ENCODE peak calls at places on chromosome 18, in four cellular contexts. W is gastrocnemius medialis, G is NT2/D1, J is astrocyte. Q is an unnamed sample. For H3K36me3, the result is how much of the 10 kb centered on the place peaks cover.

GRCh38 chr18:44195394-44196140 is 485.1 kb upstream of the SETBP1 start:
- DNase-seq in W (no peak), G (no peak), J (no peak), Q (no peak)

GRCh38 chr18:47492691-47493090 is 241.2 kb upstream of the SKOR2 start:
- DNase-seq in W (no peak), G (no peak), J (no peak), Q (no peak)

GRCh38 chr18:33010149-33010548 is 237.3 kb upstream of the KLHL14 start:
- DNase-seq in W (no peak), G (peak), J (peak), Q (no peak)

GRCh38 chr18:59145055-59145454 is 5.4 kb downstream of the SEC11C start:
- DNase-seq in W (no peak), G (no peak), J (no peak), Q (no peak)

GRCh38 chr18:44098551-44099098 is 582.1 kb upstream of the SETBP1 start:
- DNase-seq in W (no peak), G (peak), J (peak), Q (peak)

GRCh38 chr18:60413944-60414547 is 41.5 kb upstream of the MC4R start:
- DNase-seq in W (no peak), G (no peak), J (no peak), Q (peak)

GRCh38 chr18:12393510-12393909 is 14.2 kb upstream of the PRELID3A start:
- DNase-seq in W (no peak), G (no peak), J (no peak), Q (no peak)

GRCh38 chr18:54958711-54959625 is at the start of gene CCDC68:
- DNase-seq in W (no peak), G (no peak), J (no peak), Q (peak)

GRCh38 chr18:77608807-77609206 is 359.2 kb downstream of the GALR1 start:
- DNase-seq in W (no peak), G (no peak), J (no peak), Q (no peak)

GRCh38 chr18:59478591-59478990 is 119.5 kb upstream of the LMAN1 start:
- DNase-seq in W (no peak), G (no peak), J (peak), Q (no peak)

GRCh38 chr18:11761553-11761952 is 72.5 kb downstream of the GNAL start:
- DNase-seq in W (no peak), G (peak), J (no peak), Q (no peak)

GRCh38 chr18:69865656-69866241 is 81.9 kb downstream of the CD226 start:
- DNase-seq in W (no peak), G (no peak), J (no peak), Q (no peak)

GRCh38 chr18:6363216-6363615 is 51.5 kb downstream of the L3MBTL4 start:
- DNase-seq in W (no peak), G (no peak), J (no peak), Q (no peak)

GRCh38 chr18:54871231-54871630 is 43.0 kb downstream of the RAB27B start:
- DNase-seq in W (no peak), G (no peak), J (no peak), Q (no peak)

DNA sequence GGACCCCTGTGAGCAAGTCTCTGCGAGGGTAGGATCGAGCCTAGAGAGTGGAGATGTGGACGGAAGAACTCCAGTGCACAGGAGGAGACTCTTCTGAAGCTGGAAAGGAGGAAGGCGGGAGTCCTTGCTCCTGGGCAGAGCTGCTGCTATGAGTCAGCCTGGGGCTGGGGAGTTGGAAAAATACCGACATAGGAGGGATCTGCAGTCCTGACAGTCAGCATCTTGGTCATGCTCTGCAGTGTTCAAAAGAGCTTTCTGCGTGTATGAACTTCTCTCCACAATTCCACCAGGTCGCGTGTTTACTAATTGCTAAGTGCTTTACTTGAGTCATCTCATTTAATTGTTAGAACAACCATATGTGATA is 233.9 kb downstream of the LDLRAD4 start:
- DNase-seq in W (no peak), G (no peak), J (peak), Q (peak)
- H3K36me3 ChIP-seq in W (under half), G (under half), J (under half), Q (under half)

GRCh38 chr18:79490593-79491551 is 95.1 kb downstream of the NFATC1 start:
- DNase-seq in W (no peak), G (no peak), J (no peak), Q (no peak)
- H3K36me3 ChIP-seq in W (under half), G (under half), J (under half), Q (under half)

GRCh38 chr18:21629089-21629832 is 17.1 kb downstream of the SNRPD1 start:
- DNase-seq in W (no peak), G (no peak), J (no peak), Q (no peak)
- H3K36me3 ChIP-seq in W (half or more), G (half or more), J (under half), Q (under half)

GRCh38 chr18:9123520-9123919 is 13.1 kb upstream of the ANKRD12 start:
- DNase-seq in W (no peak), G (no peak), J (no peak), Q (no peak)
- H3K36me3 ChIP-seq in W (under half), G (half or more), J (under half), Q (under half)

GRCh38 chr18:49070552-49070951 is 119.8 kb upstream of the SMAD7 start:
- DNase-seq in W (no peak), G (no peak), J (no peak), Q (no peak)
- H3K36me3 ChIP-seq in W (under half), G (under half), J (under half), Q (under half)

DNA sequence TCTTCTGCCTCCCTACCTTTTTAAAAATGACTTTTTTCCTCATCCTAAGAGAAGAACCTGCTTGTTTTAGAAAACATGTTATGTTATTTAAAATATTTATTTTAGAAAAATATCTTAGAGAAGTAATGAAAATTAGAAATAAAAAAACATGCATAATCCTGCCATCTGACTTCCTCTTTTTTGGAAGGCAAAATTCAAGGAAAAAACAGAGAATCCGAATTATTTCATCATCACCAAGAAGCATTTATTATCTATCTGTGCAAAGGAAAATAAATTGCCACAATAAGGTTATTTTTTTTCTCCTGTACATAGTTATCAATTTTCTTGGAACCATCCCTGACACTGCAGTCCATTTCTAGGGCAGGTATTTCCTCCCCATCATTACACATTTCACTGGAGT is 14.4 kb downstream of the SLC39A6 start:
- DNase-seq in W (no peak), G (no peak), J (no peak), Q (no peak)
- H3K36me3 ChIP-seq in W (half or more), G (under half), J (under half), Q (under half)

GRCh38 chr18:45851196-45851925 is 25.9 kb downstream of the SIGLEC15 start:
- DNase-seq in W (no peak), G (no peak), J (no peak), Q (no peak)
- H3K36me3 ChIP-seq in W (under half), G (under half), J (under half), Q (under half)